ENCODE peak calls at places on chromosomes 6 and 20, in four cellular contexts. G is activated T-cell treated with anti-CD3 and anti-CD28 coated beads for 4 hours, A is lower lobe of right lung, N is putamen. H is an unnamed sample.

GRCh38 chr6:29628419-29629281 is 4.3 kb downstream of the GABBR1 start:
- DNase-seq in N (no peak), A (peak; percentile 74), G (peak; percentile 43), H (peak; percentile 37)

GRCh38 chr20:57616143-57616951 is 3.9 kb downstream of the ZBP1 start:
- DNase-seq in G (no peak), A (no peak), N (no peak), H (no peak)

GRCh38 chr6:142406131-142406530 is 104.3 kb downstream of the ADGRG6 start:
- DNase-seq in N (no peak), A (no peak), G (no peak), H (no peak)

GRCh38 chr6:105192707-105193465 is 13.1 kb upstream of the POPDC3 start:
- DNase-seq in N (no peak), G (no peak), A (no peak), H (no peak)

GRCh38 chr20:18133962-18134361 is 3.7 kb upstream of the KAT14 start:
- DNase-seq in A (no peak), N (no peak), G (no peak), H (no peak)

GRCh38 chr20:36441027-36441414 is 100.3 kb upstream of the MYL9 start:
- DNase-seq in N (no peak), G (no peak), A (no peak), H (no peak)

GRCh38 chr6:43900560-43901329 is 130.7 kb downstream of the VEGFA start:
- DNase-seq in N (no peak), A (no peak), G (no peak), H (no peak)

GRCh38 chr6:159169557-159170332 is 545 bp downstream of the FNDC1 start:
- DNase-seq in A (peak; percentile 52), G (no peak), N (no peak), H (peak; percentile 14)

GRCh38 chr6:138769102-138769676 is 4.4 kb upstream of the CCDC28A start:
- DNase-seq in G (no peak), N (no peak), A (no peak), H (no peak)

GRCh38 chr6:38352636-38353035 is 287.1 kb downstream of the BTBD9 start:
- DNase-seq in A (no peak), N (no peak), G (no peak), H (no peak)

GRCh38 chr20:38186788-38187221 is 21.7 kb upstream of the TGM2 start:
- DNase-seq in G (no peak), N (no peak), A (no peak), H (no peak)

GRCh38 chr6:7267521-7268091 is 45.4 kb downstream of the SSR1 start:
- DNase-seq in N (peak; percentile 51), A (no peak), G (no peak), H (no peak)

GRCh38 chr6:167858086-167858591 is 31.4 kb downstream of the AFDN start:
- DNase-seq in N (peak; percentile 29), A (no peak), G (no peak), H (no peak)

GRCh38 chr6:111689946-111690345 is 84.3 kb upstream of the TRAF3IP2 start:
- DNase-seq in A (no peak), G (no peak), N (no peak), H (no peak)

GRCh38 chr6:49522710-49523593 is 23.2 kb downstream of the GLYATL3 start:
- DNase-seq in A (no peak), N (no peak), G (no peak), H (no peak)

GRCh38 chr6:108736832-108737231 is 111.4 kb upstream of the ARMC2 start:
- DNase-seq in N (no peak), A (no peak), G (no peak), H (no peak)

GRCh38 chr6:2020909-2021308 is 224.5 kb downstream of the GMDS start:
- DNase-seq in G (no peak), A (no peak), N (no peak), H (no peak)